ENCODE peak calls at places on chromosome 12, in nine cellular contexts. N is left lung; D is transverse colon; Z is CD8-positive, alpha-beta T cell; C is lung; Q is AG09309; I is astrocyte of the spinal cord; M is esophagus squamous epithelium; V is HFF-Myc. L is an unnamed sample.

GRCh38 chr12:98845957-98846356 is 200.9 kb downstream of the APAF1 start:
- DNase-seq in C (no peak), V (no peak), N (no peak), I (no peak), D (no peak), Z (no peak), Q (no peak), M (no peak), L (no peak)

GRCh38 chr12:52401526-52401925 is 4.6 kb downstream of the KRT82 start:
- DNase-seq in I (no peak), Q (no peak), N (no peak), M (no peak), V (no peak), D (no peak), Z (no peak), C (no peak), L (no peak)

GRCh38 chr12:1929241-1929984 is 11.0 kb upstream of the CACNA2D4 start:
- DNase-seq in I (no peak), Q (no peak), M (no peak), Z (no peak), V (no peak), N (peak), D (no peak), C (no peak), L (no peak)

GRCh38 chr12:94193623-94194022 is 45.2 kb downstream of the PLXNC1 start:
- DNase-seq in Q (no peak), V (no peak), M (no peak), D (no peak), N (no peak), Z (no peak), I (no peak), C (no peak), L (no peak)

GRCh38 chr12:26125451-26126339 is 858 bp upstream of the BHLHE41 start:
- DNase-seq in I (peak), V (no peak), M (peak), N (peak), C (peak), Q (no peak), D (peak), Z (no peak), L (no peak)

GRCh38 chr12:23204933-23205778 is 580.2 kb downstream of the ETNK1 start:
- DNase-seq in D (no peak), M (no peak), N (no peak), Q (peak), Z (no peak), V (peak), C (no peak), I (peak), L (peak)

GRCh38 chr12:128486951-128487350 is 220.0 kb downstream of the TMEM132C start:
- DNase-seq in I (no peak), C (no peak), M (no peak), D (no peak), Z (no peak), V (no peak), N (no peak), Q (no peak), L (no peak)

GRCh38 chr12:113601656-113602263 is 130.1 kb upstream of the LHX5 start:
- DNase-seq in I (no peak), V (no peak), D (no peak), N (no peak), M (no peak), Q (no peak), C (no peak), Z (no peak), L (no peak)

GRCh38 chr12:45582536-45582935 is 147.0 kb upstream of the ARID2 start:
- DNase-seq in C (no peak), Z (no peak), V (no peak), I (no peak), Q (no peak), M (no peak), D (no peak), N (no peak), L (no peak)

GRCh38 chr12:19186722-19187661 is 57.5 kb downstream of the PLEKHA5 start:
- DNase-seq in M (no peak), V (peak), D (no peak), N (no peak), I (peak), Q (no peak), C (no peak), Z (no peak), L (peak)

GRCh38 chr12:45655186-45655585 is 74.3 kb upstream of the ARID2 start:
- DNase-seq in Q (no peak), D (peak), M (no peak), C (no peak), Z (peak), N (no peak), I (no peak), V (no peak), L (no peak)

GRCh38 chr12:32535260-32535999 is 136.1 kb downstream of the FGD4 start:
- DNase-seq in N (peak), Q (no peak), M (no peak), V (peak), Z (no peak), I (peak), D (peak), C (peak), L (no peak)

GRCh38 chr12:3294481-3294911 is 196.5 kb upstream of the PRMT8 start:
- DNase-seq in I (no peak), M (no peak), V (no peak), Z (no peak), Q (no peak), C (no peak), D (no peak), N (no peak), L (no peak)

GRCh38 chr12:94042321-94042720 is 106.1 kb upstream of the PLXNC1 start:
- DNase-seq in D (no peak), I (no peak), C (no peak), Q (no peak), N (no peak), M (no peak), Z (no peak), V (no peak), L (no peak)

GRCh38 chr12:117836999-117837736 is 131.6 kb downstream of the KSR2 start:
- DNase-seq in Q (peak), N (peak), M (no peak), D (peak), V (peak), Z (peak), I (peak), C (peak), L (peak)

GRCh38 chr12:110696283-110696682 is 7.4 kb upstream of the HVCN1 start:
- DNase-seq in Z (no peak), I (no peak), C (no peak), M (no peak), V (no peak), Q (no peak), N (no peak), D (no peak), L (no peak)

GRCh38 chr12:110699591-110700445 is 10.9 kb upstream of the HVCN1 start:
- DNase-seq in V (no peak), N (no peak), Z (no peak), D (no peak), Q (no peak), M (no peak), C (no peak), I (no peak), L (no peak)

GRCh38 chr12:110702081-110702480 is 13.2 kb upstream of the HVCN1 start:
- DNase-seq in Q (no peak), Z (no peak), N (no peak), V (no peak), I (no peak), D (no peak), M (no peak), C (no peak), L (no peak)

GRCh38 chr12:110694330-110694891 is 5.5 kb upstream of the HVCN1 start:
- DNase-seq in Z (no peak), I (no peak), N (peak), M (no peak), D (peak), C (no peak), V (no peak), Q (no peak), L (no peak)

DNA sequence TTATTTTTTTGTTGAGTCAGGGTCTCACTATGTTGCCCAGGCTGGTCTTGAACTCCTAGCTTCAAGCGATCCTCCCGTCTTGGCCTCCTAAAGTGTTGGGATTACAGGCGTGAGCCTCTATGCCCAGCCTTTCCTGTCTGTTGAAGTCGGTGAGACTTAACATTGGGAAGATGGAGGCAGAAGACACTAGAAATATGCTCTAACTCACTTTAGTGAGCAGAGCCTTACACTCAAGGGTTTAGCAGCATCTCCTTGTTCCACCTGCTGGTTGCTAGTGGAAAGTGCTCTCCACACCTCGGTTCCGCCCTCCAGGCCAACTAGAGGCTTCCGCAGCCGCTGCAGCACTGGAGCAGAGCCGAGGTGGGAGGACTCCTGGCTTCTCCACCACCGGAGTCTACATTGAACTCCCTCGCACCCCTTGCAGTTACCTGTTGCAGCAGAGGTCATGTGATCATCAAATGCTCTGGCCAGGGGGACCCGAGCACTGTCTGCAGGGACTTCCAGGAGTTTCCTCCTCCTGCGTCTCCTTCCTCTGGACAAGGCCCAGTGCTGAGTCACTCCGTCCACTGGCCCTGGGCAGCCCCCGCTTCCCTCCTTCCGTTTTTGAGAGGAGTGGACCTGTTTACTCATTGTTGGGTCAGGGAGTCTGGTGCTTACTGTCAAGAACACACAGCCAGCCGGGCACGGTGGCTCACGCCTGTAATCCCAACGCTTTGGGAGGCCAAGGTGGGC is 9.4 kb upstream of the HVCN1 start:
- DNase-seq in M (no peak), D (peak), C (peak), Z (peak), Q (peak), N (peak), I (peak), V (peak), L (peak)
- H3K4me3 ChIP-seq in M (peak), D (no peak), C (no peak), Z (no peak), Q (peak), N (no peak), I (no peak), V (no peak), L (no peak)

DNA sequence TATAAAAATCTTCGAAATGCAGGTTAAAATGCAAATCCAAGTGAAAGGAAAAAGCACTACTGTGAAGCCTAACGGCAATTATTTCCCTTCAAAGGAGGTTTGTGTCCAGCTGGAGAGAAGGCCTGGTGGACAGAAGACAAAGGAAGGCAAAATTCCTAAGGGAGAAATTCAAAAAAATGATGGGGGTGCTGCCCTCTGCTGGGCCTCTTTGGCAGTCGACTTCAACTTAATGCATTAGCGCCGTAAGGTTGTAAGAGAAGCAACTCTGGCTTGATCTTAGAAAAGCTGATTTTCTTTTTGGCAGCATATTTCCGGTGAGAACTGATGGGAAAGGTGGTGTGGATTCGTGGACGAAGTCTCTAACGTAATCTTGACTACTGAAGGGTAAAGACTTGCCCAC is 34.3 kb upstream of the CHFR start:
- DNase-seq in Q (no peak), V (no peak), I (no peak), D (no peak), N (no peak), Z (no peak), M (no peak), C (no peak), L (no peak)
- TF ChIP-seq CTCF in Q (no peak), V (peak), I (no peak), D (no peak), N (no peak), Z (no peak), M (no peak), C (no peak), L (no peak)

GRCh38 chr12:122226366-122227222 is 742 bp upstream of the DIABLO start:
- DNase-seq in M (no peak), D (no peak), Z (no peak), C (no peak), I (no peak), Q (no peak), V (no peak), N (peak), L (no peak)
- H3K4me3 ChIP-seq in M (peak), D (peak), Z (peak), C (peak), I (peak), Q (peak), V (peak), N (peak), L (peak)

DNA sequence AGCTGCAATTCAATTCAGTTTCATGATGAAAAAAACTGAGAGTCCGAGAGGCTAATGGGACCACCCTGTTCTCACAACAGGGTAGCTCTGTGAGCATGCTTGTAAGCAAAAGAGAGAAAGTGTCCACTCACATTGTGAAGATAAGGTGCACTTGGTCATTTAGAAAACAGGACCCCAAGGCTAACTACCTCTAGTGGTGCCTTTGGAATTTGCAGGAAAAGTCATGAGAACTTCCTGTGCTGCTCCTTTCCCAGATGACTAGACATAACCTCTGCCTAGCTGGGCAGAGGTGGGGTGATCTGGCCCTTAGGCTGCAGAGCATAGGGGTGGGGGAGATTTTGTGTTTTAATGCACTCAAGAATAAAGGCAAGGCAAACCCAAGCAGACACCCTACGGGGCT is 118.9 kb downstream of the STAB2 start:
- DNase-seq in C (no peak), Z (no peak), N (no peak), D (no peak), M (no peak), Q (no peak), V (no peak), I (no peak), L (no peak)
- TF ChIP-seq CTCF in C (no peak), Z (no peak), N (no peak), D (no peak), M (no peak), Q (peak), V (peak), I (no peak), L (peak)

DNA sequence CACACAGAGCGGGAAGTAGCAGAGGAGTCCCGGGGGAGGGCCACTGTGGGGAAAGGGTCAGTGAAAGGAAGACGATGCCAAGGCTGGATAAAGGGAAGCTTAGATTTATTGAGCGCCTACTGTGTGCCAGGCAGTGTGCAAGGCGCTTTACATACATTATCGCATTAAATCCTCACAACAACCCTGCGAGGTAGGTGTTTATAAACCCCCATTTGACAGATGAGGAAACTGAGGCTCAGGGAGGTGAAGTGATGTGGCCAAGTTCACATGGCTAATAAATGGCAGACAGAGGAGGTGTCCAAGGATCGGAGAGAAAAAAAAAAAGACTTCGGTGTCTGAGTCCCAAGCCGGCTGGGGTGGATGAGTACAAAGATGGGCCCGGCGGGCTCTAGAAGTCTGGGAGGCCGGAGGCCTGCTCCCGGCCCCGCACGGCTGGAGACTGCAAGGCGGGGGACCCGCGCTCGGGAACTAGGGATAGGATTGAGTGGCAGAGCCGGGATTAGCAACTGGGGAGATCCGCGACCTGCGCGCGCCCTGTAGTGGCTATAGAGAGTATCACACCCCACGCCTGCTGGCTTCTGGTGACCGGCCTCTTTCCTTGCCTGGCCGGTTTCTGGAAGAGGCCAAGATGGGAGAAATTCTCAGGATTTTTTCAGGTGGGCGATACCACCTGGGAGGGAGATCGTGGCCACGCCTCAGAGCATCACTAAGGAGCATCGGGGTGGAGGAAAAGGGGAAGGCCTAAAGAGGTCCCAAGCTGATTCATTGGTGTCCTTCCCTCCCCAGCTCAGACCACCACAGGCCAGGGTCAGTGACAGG is 3.9 kb downstream of the DDN start:
- DNase-seq in I (peak), C (peak), M (no peak), D (peak), Q (no peak), Z (no peak), V (no peak), N (peak), L (peak)
- H3K4me3 ChIP-seq in I (peak), C (no peak), M (peak), D (no peak), Q (peak), Z (no peak), V (no peak), N (no peak), L (no peak)

DNA sequence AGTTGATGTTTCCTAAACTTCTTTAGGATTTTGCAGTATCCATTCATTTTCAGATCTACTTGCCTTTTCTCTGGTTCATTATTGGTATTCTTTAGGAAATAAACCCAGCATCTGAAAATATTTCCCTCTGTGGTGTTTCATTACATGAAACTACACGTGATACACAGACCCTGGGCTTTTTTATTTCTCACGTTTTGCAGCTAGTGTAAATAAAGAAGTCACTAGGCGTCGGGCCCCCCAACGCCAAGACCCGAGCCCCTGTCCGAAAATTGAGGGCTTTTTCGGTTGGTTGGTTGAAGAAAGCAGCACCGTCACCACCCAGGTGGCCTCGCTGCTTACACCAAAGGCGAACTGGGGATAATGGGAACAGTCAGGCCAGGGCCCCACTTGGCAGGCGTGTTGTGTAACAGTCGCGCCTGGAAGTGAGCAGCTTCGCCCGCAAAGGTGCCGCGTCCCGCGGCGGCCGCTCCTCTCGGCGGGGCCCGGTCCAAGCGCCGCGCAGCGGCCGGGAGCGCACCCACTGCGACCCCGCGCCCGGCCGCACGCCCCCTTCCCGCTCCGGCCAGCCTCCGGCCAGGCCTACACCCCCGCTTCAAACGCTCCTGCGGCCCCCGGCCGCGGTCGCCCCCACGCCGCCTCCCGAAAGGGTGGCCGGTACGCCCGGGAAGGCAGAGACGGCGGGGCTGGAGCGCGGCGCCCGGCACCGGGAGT is 1.2 kb downstream of the DUSP16 start:
- DNase-seq in Z (peak), D (peak), N (peak), Q (no peak), C (peak), I (peak), M (no peak), V (no peak), L (no peak)
- TF ChIP-seq CTCF in Z (peak), D (peak), N (no peak), Q (no peak), C (no peak), I (no peak), M (no peak), V (no peak), L (no peak)

DNA sequence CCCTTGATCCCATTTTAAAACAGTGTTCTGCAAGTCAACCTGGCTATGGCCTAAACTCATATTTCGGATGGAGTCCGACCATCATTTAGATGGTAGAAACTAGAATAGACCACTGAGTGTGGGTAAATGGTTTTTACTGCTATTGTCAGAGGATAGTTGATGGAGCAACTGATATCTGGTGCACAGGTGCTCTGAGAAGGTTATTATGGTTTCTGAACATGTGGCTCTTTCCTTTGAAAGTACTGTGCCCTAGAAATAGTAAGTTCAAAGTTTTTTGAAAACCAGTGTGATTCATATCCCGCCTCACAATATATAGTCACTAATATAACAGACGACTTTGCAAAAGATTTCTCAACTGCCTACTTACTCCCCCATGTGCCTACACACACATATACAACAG is 64.4 kb upstream of the BTG1 start:
- DNase-seq in M (no peak), C (no peak), Q (no peak), N (no peak), V (no peak), D (no peak), Z (no peak), I (no peak), L (no peak)
- H3K4me3 ChIP-seq in M (no peak), C (no peak), Q (no peak), N (no peak), V (no peak), D (no peak), Z (no peak), I (no peak), L (no peak)

GRCh38 chr12:499837-500458 is 40.2 kb downstream of the B4GALNT3 start:
- DNase-seq in V (no peak), I (no peak), C (no peak), Z (no peak), N (no peak), Q (no peak), D (no peak), M (no peak), L (no peak)
- TF ChIP-seq CTCF in V (no peak), I (no peak), C (no peak), Z (no peak), N (no peak), Q (no peak), D (no peak), M (no peak), L (no peak)